ENCODE peak calls at places on chromosomes 12 and 14, in ten cellular contexts. G is breast epithelium; I is left ventricle myocardium inferior; A is astrocyte; C is right cardiac atrium; X is CD8-positive, alpha-beta memory T cell; U is H9; F is thoracic aorta; R is psoas muscle; Y is right atrium auricular region. V is an unnamed sample. For H3K9me3 and H3K4me1, the result is how much of the 10 kb centered on the place peaks cover.

GRCh38 chr14:104333903-104334811 is 195.8 kb downstream of the KIF26A start:
- DNase-seq in G (peak), I (no peak), A (no peak), C (no peak), X (no peak), U (no peak), F (no peak), R (no peak), Y (no peak), V (no peak)

GRCh38 chr14:100066984-100067383 is 1.8 kb downstream of the EVL start:
- DNase-seq in G (no peak), I (no peak), A (no peak), C (peak), X (no peak), U (no peak), F (no peak), R (no peak), Y (no peak), V (no peak)

GRCh38 chr14:68864301-68864810 is 71.5 kb upstream of the ZFP36L1 start:
- DNase-seq in G (no peak), I (no peak), A (no peak), C (no peak), X (no peak), U (no peak), F (no peak), R (no peak), Y (no peak), V (no peak)

GRCh38 chr12:26938660-26939185 is 453 bp downstream of the FGFR1OP2 start:
- DNase-seq in G (no peak), I (no peak), A (no peak), C (peak), X (no peak), U (no peak), F (no peak), R (no peak), Y (no peak), V (no peak)

GRCh38 chr12:94616217-94616729 is 34.1 kb downstream of the TMCC3 start:
- DNase-seq in G (no peak), I (no peak), A (no peak), C (no peak), X (no peak), U (peak), F (no peak), R (peak), Y (no peak), V (peak)

GRCh38 chr12:103326190-103326589 is 169.6 kb downstream of the C12orf42 start:
- DNase-seq in G (no peak), I (no peak), A (no peak), C (no peak), X (no peak), U (peak), F (no peak), R (no peak), Y (no peak), V (peak)

GRCh38 chr12:19530631-19531020 is 91.3 kb downstream of the AEBP2 start:
- DNase-seq in G (no peak), I (no peak), A (peak), C (no peak), X (no peak), U (no peak), F (no peak), R (no peak), Y (no peak), V (no peak)

GRCh38 chr12:28388879-28389278 is 198.6 kb downstream of the CCDC91 start:
- DNase-seq in G (no peak), I (no peak), A (no peak), C (no peak), X (no peak), U (no peak), F (no peak), R (no peak), Y (no peak), V (no peak)

GRCh38 chr12:24938341-24938740 is 10.6 kb downstream of the BCAT1 start:
- DNase-seq in G (no peak), I (no peak), A (no peak), C (no peak), X (no peak), U (no peak), F (no peak), R (no peak), Y (no peak), V (no peak)

GRCh38 chr12:111624540-111624939 is 25.4 kb upstream of the ATXN2 start:
- DNase-seq in G (no peak), I (no peak), A (no peak), C (no peak), X (no peak), U (no peak), F (no peak), R (no peak), Y (no peak), V (no peak)

GRCh38 chr12:47576256-47576655 is 129.6 kb downstream of the RPAP3 start:
- DNase-seq in G (no peak), I (no peak), A (no peak), C (no peak), X (no peak), U (no peak), F (no peak), R (no peak), Y (no peak), V (no peak)

GRCh38 chr14:55599250-55599879 is 19.4 kb downstream of the KTN1 start:
- DNase-seq in G (peak), I (peak), A (no peak), C (peak), X (no peak), U (no peak), F (no peak), R (peak), Y (no peak), V (peak)

GRCh38 chr12:57095440-57095839 is 6.5 kb downstream of the NAB2 start:
- DNase-seq in G (no peak), I (no peak), A (no peak), C (no peak), X (no peak), U (no peak), F (no peak), R (no peak), Y (no peak), V (no peak)

GRCh38 chr12:57630891-57631433 is 2.0 kb downstream of the B4GALNT1 start:
- DNase-seq in G (no peak), I (no peak), A (no peak), C (no peak), X (no peak), U (peak), F (no peak), R (no peak), Y (peak), V (no peak)

GRCh38 chr14:35336171-35337073 is 44.2 kb downstream of the PSMA6 start:
- DNase-seq in G (peak), I (peak), A (peak), C (peak), X (no peak), U (peak), F (peak), R (peak), Y (peak), V (peak)

GRCh38 chr12:115870021-115870420 is 407.5 kb downstream of the MED13L start:
- DNase-seq in G (no peak), I (no peak), A (no peak), C (no peak), X (no peak), U (no peak), F (no peak), R (no peak), Y (no peak), V (no peak)

GRCh38 chr12:67766370-67766769 is 117.8 kb downstream of the DYRK2 start:
- DNase-seq in G (no peak), I (no peak), A (peak), C (no peak), X (no peak), U (no peak), F (no peak), R (no peak), Y (no peak), V (no peak)

GRCh38 chr14:20435454-20436362 is at the start of gene KLHL33:
- DNase-seq in G (no peak), I (no peak), A (no peak), C (no peak), X (no peak), U (peak), F (no peak), R (peak), Y (no peak), V (no peak)

GRCh38 chr14:71319646-71320045 is 412.4 kb downstream of the PCNX1 start:
- DNase-seq in G (no peak), I (no peak), A (no peak), C (no peak), X (no peak), U (no peak), F (no peak), R (no peak), Y (no peak), V (no peak)

GRCh38 chr14:68807148-68807600 is 14.3 kb upstream of the ZFP36L1 start:
- DNase-seq in G (no peak), I (peak), A (peak), C (peak), X (no peak), U (peak), F (no peak), R (peak), Y (peak), V (peak)

GRCh38 chr14:105445290-105445689 is 25.7 kb downstream of the MTA1 start:
- DNase-seq in G (no peak), I (no peak), A (no peak), C (peak), X (no peak), U (no peak), F (no peak), R (no peak), Y (no peak), V (peak)

GRCh38 chr14:32809255-32809654 is 129.4 kb upstream of the NPAS3 start:
- DNase-seq in G (no peak), I (no peak), A (no peak), C (no peak), X (no peak), U (no peak), F (no peak), R (no peak), Y (no peak), V (no peak)
- H3K9me3 ChIP-seq in G (under half), I (under half), A (under half), C (under half), X (under half), U (under half), F (under half), R (under half), Y (under half), V (under half)

GRCh38 chr14:95480887-95481226 is 35.6 kb downstream of the SYNE3 start:
- DNase-seq in G (no peak), I (no peak), A (no peak), C (no peak), X (no peak), U (peak), F (no peak), R (no peak), Y (no peak), V (no peak)
- H3K4me1 ChIP-seq in G (under half), I (half or more), A (under half), C (under half), X (under half), U (under half), F (under half), R (under half), Y (under half), V (under half)

DNA sequence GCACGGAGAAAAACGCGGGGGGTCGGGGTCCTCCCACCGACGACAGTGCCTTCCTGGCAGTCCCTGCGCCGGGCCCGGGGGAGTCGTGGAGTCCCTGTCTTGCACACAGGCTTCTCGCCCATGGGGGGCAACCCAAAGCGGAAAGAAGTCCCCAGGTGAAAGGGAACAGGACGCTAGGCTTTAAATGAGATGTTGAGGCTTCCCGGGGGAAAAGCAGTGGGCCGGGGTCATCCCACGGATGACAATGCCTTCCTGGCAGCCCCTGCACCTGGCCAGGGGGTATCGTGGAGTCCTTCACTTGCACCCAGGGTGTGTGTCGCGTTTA is 162.9 kb upstream of the ALG10B start:
- DNase-seq in G (no peak), I (no peak), A (no peak), C (no peak), X (no peak), U (no peak), F (no peak), R (no peak), Y (peak), V (no peak)
- H3K9me3 ChIP-seq in G (under half), I (under half), A (under half), C (under half), X (under half), U (half or more), F (under half), R (under half), Y (under half), V (under half)

GRCh38 chr14:61963926-61964325 is 201.7 kb downstream of the SNAPC1 start:
- DNase-seq in G (no peak), I (no peak), A (no peak), C (no peak), X (no peak), U (no peak), F (no peak), R (no peak), Y (no peak), V (no peak)
- H3K4me1 ChIP-seq in G (under half), I (under half), A (under half), C (under half), X (under half), U (under half), F (under half), R (under half), Y (under half), V (under half)

GRCh38 chr12:133236144-133236543 is 467 bp upstream of the ANHX start:
- DNase-seq in G (no peak), I (no peak), A (no peak), C (no peak), X (no peak), U (no peak), F (no peak), R (no peak), Y (no peak), V (no peak)

GRCh38 chr12:133235401-133236112 is at the start of gene ANHX:
- DNase-seq in G (no peak), I (no peak), A (no peak), C (no peak), X (no peak), U (no peak), F (no peak), R (no peak), Y (no peak), V (no peak)

GRCh38 chr12:133234971-133235370 is 706 bp downstream of the ANHX start:
- DNase-seq in G (no peak), I (no peak), A (no peak), C (no peak), X (no peak), U (peak), F (no peak), R (no peak), Y (no peak), V (no peak)

GRCh38 chr12:133233006-133233405 is 2.7 kb downstream of the ANHX start:
- DNase-seq in G (no peak), I (no peak), A (no peak), C (no peak), X (no peak), U (no peak), F (no peak), R (no peak), Y (no peak), V (no peak)

GRCh38 chr12:133233993-133234564 is 1.6 kb downstream of the ANHX start:
- DNase-seq in G (no peak), I (no peak), A (no peak), C (no peak), X (no peak), U (peak), F (no peak), R (no peak), Y (no peak), V (no peak)
- H3K9me3 ChIP-seq in G (under half), I (under half), A (under half), C (under half), X (under half), U (half or more), F (under half), R (under half), Y (under half), V (half or more)

GRCh38 chr12:107130830-107131760 is 37.7 kb upstream of the CRY1 start:
- DNase-seq in G (no peak), I (no peak), A (no peak), C (no peak), X (no peak), U (no peak), F (no peak), R (no peak), Y (no peak), V (no peak)
- H3K4me1 ChIP-seq in G (under half), I (under half), A (under half), C (under half), X (under half), U (under half), F (under half), R (under half), Y (under half), V (under half)

GRCh38 chr14:25620515-25620914 is 570.6 kb upstream of the STXBP6 start:
- DNase-seq in G (no peak), I (no peak), A (no peak), C (no peak), X (no peak), U (no peak), F (no peak), R (no peak), Y (no peak), V (no peak)

DNA sequence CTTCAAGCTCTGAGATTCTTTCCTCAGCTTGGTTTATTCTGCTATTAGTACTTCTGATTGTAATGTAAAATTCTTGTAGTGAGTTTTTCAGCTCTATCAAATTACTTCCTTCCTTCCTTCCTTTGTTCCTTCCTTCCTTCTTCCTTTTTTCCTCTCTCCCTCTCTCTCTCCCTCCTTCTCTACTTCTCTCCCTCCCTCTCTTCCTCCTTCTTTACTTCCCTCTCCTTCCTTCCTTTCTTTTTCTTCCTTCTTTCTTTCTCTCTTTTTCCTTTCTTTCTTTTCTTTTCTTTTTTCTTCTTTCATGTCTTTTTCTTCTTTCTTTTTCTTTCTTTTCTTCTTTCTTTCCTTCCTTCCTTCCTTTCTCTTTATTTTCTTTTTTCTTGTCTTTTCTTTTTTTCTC is 565.2 kb upstream of the STXBP6 start:
- DNase-seq in G (no peak), I (no peak), A (no peak), C (no peak), X (no peak), U (no peak), F (no peak), R (no peak), Y (no peak), V (no peak)
- H3K9me3 ChIP-seq in G (under half), I (half or more), A (under half), C (under half), X (under half), U (under half), F (under half), R (under half), Y (under half), V (under half)

DNA sequence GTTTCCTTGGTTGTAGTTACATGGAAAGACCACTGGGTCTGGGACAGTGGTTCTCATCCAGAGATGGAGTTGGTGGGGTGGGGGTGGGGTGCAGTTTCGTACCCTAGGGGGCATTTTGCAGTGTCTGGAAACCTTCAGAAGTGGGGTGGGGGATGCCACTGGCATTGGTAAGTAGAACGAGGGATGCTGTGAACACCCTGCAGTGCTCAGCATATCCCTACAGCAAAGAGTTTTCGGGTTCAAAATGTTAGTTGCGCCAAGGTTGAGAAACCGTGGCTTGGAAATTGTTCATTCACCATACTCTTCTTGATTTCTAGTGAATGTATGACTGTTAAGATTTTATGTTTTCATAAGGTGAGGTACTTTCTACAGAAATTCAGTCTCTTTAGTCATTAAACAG is 28.7 kb downstream of the TRAF3 start:
- DNase-seq in G (no peak), I (no peak), A (no peak), C (no peak), X (no peak), U (no peak), F (no peak), R (no peak), Y (no peak), V (no peak)
- H3K4me1 ChIP-seq in G (under half), I (under half), A (under half), C (under half), X (under half), U (under half), F (under half), R (under half), Y (under half), V (under half)

GRCh38 chr12:34354239-34355200 is 332.2 kb downstream of the ALG10 start:
- DNase-seq in G (no peak), I (no peak), A (no peak), C (no peak), X (no peak), U (no peak), F (no peak), R (no peak), Y (no peak), V (no peak)

GRCh38 chr12:34350092-34351041 is 328.1 kb downstream of the ALG10 start:
- DNase-seq in G (no peak), I (no peak), A (no peak), C (no peak), X (no peak), U (no peak), F (no peak), R (no peak), Y (no peak), V (no peak)

GRCh38 chr12:34349673-34349961 is 327.3 kb downstream of the ALG10 start:
- DNase-seq in G (no peak), I (no peak), A (no peak), C (no peak), X (no peak), U (no peak), F (no peak), R (no peak), Y (no peak), V (no peak)

GRCh38 chr12:34348836-34349672 is 326.8 kb downstream of the ALG10 start:
- DNase-seq in G (no peak), I (no peak), A (no peak), C (no peak), X (no peak), U (no peak), F (no peak), R (no peak), Y (no peak), V (no peak)

DNA sequence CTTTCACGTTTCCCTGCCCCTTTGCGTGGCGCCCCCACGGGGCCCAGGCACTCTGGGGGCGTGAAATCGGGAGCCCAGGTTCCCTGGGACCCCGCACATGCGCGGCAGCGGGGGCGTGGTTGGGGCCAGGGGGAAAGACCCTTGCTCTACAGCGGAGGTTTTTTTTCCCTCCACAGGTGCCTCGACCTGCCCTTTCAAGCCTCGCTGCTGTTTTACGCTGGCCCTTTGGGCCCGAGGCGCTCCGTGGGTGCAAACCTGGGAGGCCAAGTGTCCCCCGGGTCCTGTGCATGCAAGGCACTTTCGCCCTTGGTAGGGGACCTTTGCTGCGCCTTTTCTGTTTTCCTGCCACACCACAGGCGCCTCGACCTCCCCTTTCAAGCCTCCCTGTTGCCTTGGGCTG is 329.8 kb downstream of the ALG10 start:
- DNase-seq in G (no peak), I (no peak), A (no peak), C (no peak), X (no peak), U (no peak), F (no peak), R (no peak), Y (no peak), V (no peak)
- H3K9me3 ChIP-seq in G (half or more), I (under half), A (under half), C (under half), X (under half), U (under half), F (under half), R (under half), Y (under half), V (half or more)

DNA sequence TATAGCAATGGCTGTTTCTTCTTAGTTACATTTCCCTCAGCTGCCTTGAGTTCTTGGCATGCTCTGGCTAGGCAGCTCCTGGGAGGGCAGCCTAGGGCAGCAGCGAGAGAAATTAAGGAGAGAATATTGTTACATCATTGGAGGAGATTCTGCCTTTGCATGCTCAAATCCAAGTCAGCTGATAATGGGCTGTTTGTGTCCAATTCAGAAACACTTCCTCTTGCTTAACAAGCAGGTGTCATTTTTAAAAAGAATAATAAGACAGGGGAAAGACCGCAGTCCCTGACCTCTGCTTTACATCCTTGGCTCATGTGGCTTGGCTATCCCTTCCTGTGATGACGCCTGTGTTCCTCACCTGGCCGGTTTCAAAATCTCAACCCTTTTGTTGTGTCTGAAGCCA is 76.9 kb downstream of the ESR2 start:
- DNase-seq in G (no peak), I (no peak), A (no peak), C (no peak), X (no peak), U (no peak), F (no peak), R (no peak), Y (no peak), V (no peak)
- H3K4me1 ChIP-seq in G (under half), I (half or more), A (under half), C (under half), X (under half), U (under half), F (under half), R (half or more), Y (under half), V (under half)

V was measured in mucosa of descending colon.